ENCODE peak calls at places on chromosomes 6 and 20, in ten cellular contexts. T is cardiac muscle cell, C is AG09319, F is pancreas, P is PC-9, G is astrocyte of the cerebellum, D is SK-N-SH, A is cardiac fibroblast, U is mesothelial cell of epicardium, Z is GM12865. O is an unnamed sample.

GRCh38 chr20:47544852-47545251 is 43.2 kb downstream of the NCOA3 start:
- DNase-seq in F (no peak), P (no peak), T (no peak), D (no peak), Z (no peak), G (no peak), A (peak), U (no peak), C (no peak), O (no peak)

GRCh38 chr6:155882527-155883333 is 427.1 kb upstream of the NOX3 start:
- DNase-seq in T (no peak), P (no peak), Z (peak), C (no peak), A (no peak), G (no peak), D (no peak), F (no peak), U (no peak), O (no peak)

GRCh38 chr20:31833130-31833930 is 12.1 kb downstream of the FOXS1 start:
- DNase-seq in G (no peak), D (peak), A (peak), Z (peak), U (peak), P (peak), T (peak), C (no peak), F (no peak), O (peak)

GRCh38 chr20:64086801-64087200 is 2.6 kb upstream of the LKAAEAR1 start:
- DNase-seq in Z (no peak), U (no peak), D (no peak), G (no peak), P (no peak), C (no peak), A (no peak), T (no peak), F (no peak), O (no peak)

GRCh38 chr6:16803294-16804006 is 42.2 kb upstream of the ATXN1 start:
- DNase-seq in F (no peak), C (no peak), G (peak), A (peak), P (no peak), T (peak), U (peak), Z (no peak), D (no peak), O (peak)

GRCh38 chr6:113855500-113856010 is 1.6 kb upstream of the MARCKS start:
- DNase-seq in U (no peak), D (no peak), P (peak), T (peak), F (no peak), Z (peak), G (no peak), C (no peak), A (peak), O (no peak)

GRCh38 chr6:94269256-94269655 is 849.9 kb upstream of the EPHA7 start:
- DNase-seq in C (no peak), U (no peak), A (no peak), P (no peak), T (no peak), D (no peak), G (no peak), F (no peak), Z (no peak), O (no peak)

GRCh38 chr6:23412770-23413169 is 713.2 kb upstream of the NRSN1 start:
- DNase-seq in P (no peak), F (no peak), Z (no peak), U (no peak), G (no peak), T (no peak), D (no peak), A (no peak), C (no peak), O (no peak)

GRCh38 chr6:149714442-149714841 is 3.5 kb downstream of the LATS1 start:
- DNase-seq in F (no peak), T (no peak), P (no peak), G (no peak), D (no peak), C (no peak), A (no peak), U (no peak), Z (no peak), O (no peak)

GRCh38 chr20:1537731-1538058 is 19.8 kb downstream of the SIRPD start:
- DNase-seq in P (no peak), U (no peak), D (no peak), G (no peak), T (no peak), C (no peak), F (peak), Z (peak), A (no peak), O (no peak)

GRCh38 chr20:41509316-41509715 is 108.9 kb downstream of the CHD6 start:
- DNase-seq in T (no peak), Z (no peak), C (no peak), P (no peak), G (no peak), A (no peak), D (no peak), U (no peak), F (no peak), O (no peak)

GRCh38 chr20:17584684-17585083 is 14.8 kb downstream of the DSTN start:
- DNase-seq in F (no peak), T (no peak), A (no peak), C (no peak), D (no peak), U (no peak), P (no peak), Z (no peak), G (no peak), O (no peak)

GRCh38 chr6:142377112-142377848 is 75.5 kb downstream of the ADGRG6 start:
- DNase-seq in D (no peak), A (peak), P (peak), G (no peak), F (no peak), T (peak), U (peak), C (no peak), Z (no peak), O (peak)

GRCh38 chr6:34919651-34920050 is 30.6 kb downstream of the ANKS1A start:
- DNase-seq in F (no peak), G (no peak), U (no peak), T (no peak), D (no peak), Z (no peak), P (no peak), C (no peak), A (peak), O (no peak)

GRCh38 chr6:106746660-106747059 is 117.3 kb downstream of the QRSL1 start:
- DNase-seq in C (no peak), D (no peak), A (peak), U (no peak), G (no peak), F (no peak), P (peak), Z (no peak), T (peak), O (no peak)

GRCh38 chr6:35782424-35782823 is 1.6 kb downstream of the CLPSL1 start:
- DNase-seq in C (no peak), F (no peak), P (peak), Z (no peak), D (peak), A (no peak), G (no peak), U (no peak), T (no peak), O (no peak)

GRCh38 chr20:10591956-10592521 is 81.8 kb downstream of the JAG1 start:
- DNase-seq in P (no peak), F (no peak), U (no peak), Z (no peak), C (no peak), G (no peak), T (no peak), D (no peak), A (no peak), O (no peak)

GRCh38 chr6:158831571-158831970 is 12.4 kb upstream of the EZR start:
- DNase-seq in U (no peak), C (no peak), P (peak), Z (no peak), T (no peak), F (no peak), D (no peak), G (no peak), A (no peak), O (no peak)

GRCh38 chr6:69888842-69889590 is 22.7 kb downstream of the COL19A1 start:
- DNase-seq in C (no peak), F (no peak), A (no peak), D (no peak), G (no peak), P (no peak), Z (no peak), T (no peak), U (no peak), O (no peak)

GRCh38 chr6:25670793-25671513 is 18.9 kb downstream of the SCGN start:
- DNase-seq in C (no peak), A (peak), U (no peak), D (no peak), T (peak), P (no peak), G (no peak), F (no peak), Z (no peak), O (no peak)

GRCh38 chr20:38209736-38210405 is 44.8 kb upstream of the TGM2 start:
- DNase-seq in G (no peak), Z (no peak), F (no peak), P (no peak), C (no peak), A (no peak), T (no peak), D (no peak), U (no peak), O (no peak)

GRCh38 chr6:104940238-104940880 is 16.5 kb upstream of the LIN28B start:
- DNase-seq in T (peak), Z (no peak), D (peak), U (peak), F (no peak), G (no peak), C (no peak), A (no peak), P (no peak), O (peak)

GRCh38 chr6:119493980-119494379 is 144.4 kb upstream of the MAN1A1 start:
- DNase-seq in P (no peak), T (no peak), A (no peak), C (no peak), U (no peak), G (no peak), Z (no peak), D (no peak), F (no peak), O (no peak)

GRCh38 chr20:11391591-11391990 is 526.1 kb upstream of the BTBD3 start:
- DNase-seq in A (peak), F (no peak), P (no peak), U (no peak), T (no peak), D (no peak), C (no peak), G (no peak), Z (no peak), O (no peak)

GRCh38 chr20:40638414-40638813 is 50.6 kb downstream of the MAFB start:
- DNase-seq in Z (no peak), U (no peak), P (no peak), F (no peak), D (no peak), C (no peak), A (no peak), T (no peak), G (no peak), O (peak)

GRCh38 chr6:25404693-25405169 is 125.6 kb downstream of the CARMIL1 start:
- DNase-seq in F (no peak), A (no peak), U (no peak), T (no peak), G (no peak), P (no peak), Z (peak), C (no peak), D (no peak), O (no peak)

DNA sequence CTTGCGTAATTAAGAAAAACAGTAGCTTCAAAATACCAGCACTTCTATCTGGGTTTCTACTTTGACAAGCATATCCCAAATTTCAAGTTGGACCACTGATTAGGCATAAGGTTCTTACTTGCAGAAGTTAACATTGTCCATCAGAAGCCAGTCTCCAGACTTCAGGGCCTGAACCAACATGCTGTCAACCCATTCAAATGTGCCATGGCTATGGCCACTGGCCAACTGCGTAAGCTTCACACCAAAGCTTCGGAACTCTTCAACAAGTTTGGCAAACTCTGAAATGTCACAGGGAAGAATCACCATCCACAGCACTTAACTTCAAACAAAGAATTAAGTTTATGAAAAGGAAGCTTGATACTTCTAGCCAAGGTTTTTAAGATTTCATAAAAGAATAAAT is 78.0 kb upstream of the LYRM2 start:
- DNase-seq in F (no peak), D (no peak), G (no peak), U (no peak), T (no peak), Z (no peak), A (no peak), P (no peak), C (no peak), O (no peak)
- TF ChIP-seq CTCF in F (no peak), D (no peak), G (no peak), U (no peak), T (no peak), Z (no peak), A (no peak), P (no peak), C (no peak), O (no peak)

GRCh38 chr6:31897612-31898199 is at the start of gene EHMT2:
- DNase-seq in T (peak), C (no peak), U (peak), Z (peak), A (peak), P (peak), F (peak), G (peak), D (peak), O (peak)
- TF ChIP-seq CTCF in T (no peak), C (no peak), U (no peak), Z (no peak), A (no peak), P (no peak), F (no peak), G (no peak), D (no peak), O (no peak)

GRCh38 chr6:76681781-76682180 is 609.3 kb upstream of the IMPG1 start:
- DNase-seq in F (no peak), Z (no peak), C (no peak), A (peak), G (no peak), T (no peak), U (no peak), P (no peak), D (no peak), O (no peak)

GRCh38 chr6:76677017-76677416 is 604.6 kb upstream of the IMPG1 start:
- DNase-seq in G (no peak), U (no peak), C (no peak), P (no peak), D (no peak), F (no peak), T (no peak), A (no peak), Z (no peak), O (no peak)

GRCh38 chr6:76684881-76685280 is 612.4 kb upstream of the IMPG1 start:
- DNase-seq in G (no peak), C (no peak), F (no peak), P (no peak), U (no peak), Z (no peak), D (no peak), A (peak), T (peak), O (peak)

GRCh38 chr6:76683985-76684384 is 611.5 kb upstream of the IMPG1 start:
- DNase-seq in T (no peak), A (no peak), U (no peak), F (no peak), C (no peak), P (no peak), Z (no peak), D (no peak), G (no peak), O (peak)

GRCh38 chr6:76682842-76683241 is 610.4 kb upstream of the IMPG1 start:
- DNase-seq in A (peak), G (no peak), F (no peak), Z (peak), U (no peak), T (peak), C (no peak), D (no peak), P (no peak), O (no peak)
- TF ChIP-seq CTCF in A (peak), G (peak), F (peak), Z (peak), U (peak), T (peak), C (peak), D (peak), P (peak), O (peak)

DNA sequence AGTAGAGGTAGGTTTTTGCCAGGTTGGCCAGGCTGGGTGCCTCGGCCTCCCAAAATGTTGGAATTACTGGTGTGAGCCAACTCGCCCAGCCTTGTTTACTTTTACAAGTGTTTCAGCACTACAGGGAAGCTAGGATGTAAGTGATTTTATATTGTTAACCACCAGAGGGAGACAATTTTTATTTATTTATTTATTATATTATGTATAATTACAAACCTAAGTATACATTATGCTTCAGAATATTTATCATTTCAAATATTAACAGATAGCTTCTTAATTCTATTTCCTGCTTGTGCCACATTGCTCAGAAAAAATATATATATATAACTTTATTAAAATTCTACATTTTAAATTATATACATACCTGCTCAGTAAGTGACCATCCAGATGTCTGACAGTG is 9.8 kb downstream of the MMUT start:
- DNase-seq in U (no peak), A (peak), D (no peak), G (no peak), Z (no peak), P (no peak), T (peak), F (no peak), C (no peak), O (no peak)
- TF ChIP-seq CTCF in U (peak), A (peak), D (peak), G (peak), Z (no peak), P (peak), T (peak), F (peak), C (peak), O (peak)

DNA sequence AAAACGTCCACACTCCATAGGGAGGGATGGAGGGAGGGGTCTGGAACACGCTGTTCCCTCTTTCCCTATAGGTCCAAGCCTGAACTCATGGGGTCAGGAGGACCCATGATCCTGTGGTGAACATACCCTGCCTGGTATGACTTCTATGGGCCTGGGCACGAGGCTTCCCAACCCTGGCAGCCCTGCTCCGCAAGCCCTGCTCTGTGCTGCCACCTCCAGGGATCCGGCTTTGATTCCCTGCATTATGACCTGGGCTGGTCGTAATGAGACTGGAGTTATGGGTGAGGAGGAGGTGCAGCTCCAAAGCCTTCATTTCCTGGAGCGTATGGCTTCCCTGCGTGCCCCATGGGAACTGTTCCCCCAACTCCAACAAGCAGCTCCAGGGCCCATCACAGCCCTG is 54.9 kb downstream of the CDH22 start:
- DNase-seq in T (no peak), U (no peak), P (peak), A (peak), F (no peak), G (no peak), D (peak), Z (no peak), C (no peak), O (peak)
- TF ChIP-seq CTCF in T (peak), U (no peak), P (no peak), A (peak), F (no peak), G (no peak), D (peak), Z (no peak), C (peak), O (peak)

DNA sequence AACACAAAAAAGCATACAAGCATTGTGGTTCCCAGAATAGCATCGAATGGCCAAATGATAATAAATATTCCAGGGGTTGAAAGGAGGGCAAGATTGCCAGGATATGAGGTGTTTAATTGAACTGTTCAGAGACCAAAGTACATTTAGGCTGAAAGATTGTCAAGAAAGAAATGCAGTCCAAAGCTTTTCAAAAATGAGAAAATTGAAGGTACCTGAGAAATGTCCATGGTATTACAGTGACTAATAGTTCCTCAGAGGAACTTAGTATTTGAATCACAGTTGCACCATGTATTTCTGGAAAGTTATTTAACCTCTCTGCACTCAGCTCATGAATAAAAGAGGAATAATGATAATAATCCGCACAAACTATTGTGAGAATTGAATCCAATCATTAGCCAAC is 144.1 kb upstream of the TENT5A start:
- DNase-seq in A (no peak), P (no peak), Z (no peak), G (no peak), F (no peak), D (no peak), C (no peak), T (no peak), U (no peak), O (no peak)
- TF ChIP-seq CTCF in A (no peak), P (no peak), Z (no peak), G (no peak), F (no peak), D (no peak), C (no peak), T (no peak), U (no peak), O (no peak)

GRCh38 chr6:66418906-66419305 is 711.9 kb upstream of the EYS start:
- DNase-seq in F (no peak), C (no peak), Z (no peak), U (no peak), A (no peak), D (no peak), T (no peak), P (no peak), G (no peak), O (no peak)

GRCh38 chr6:66423047-66423446 is 716.0 kb upstream of the EYS start:
- DNase-seq in F (no peak), P (no peak), G (no peak), D (no peak), T (no peak), U (no peak), Z (no peak), A (no peak), C (no peak), O (no peak)

DNA sequence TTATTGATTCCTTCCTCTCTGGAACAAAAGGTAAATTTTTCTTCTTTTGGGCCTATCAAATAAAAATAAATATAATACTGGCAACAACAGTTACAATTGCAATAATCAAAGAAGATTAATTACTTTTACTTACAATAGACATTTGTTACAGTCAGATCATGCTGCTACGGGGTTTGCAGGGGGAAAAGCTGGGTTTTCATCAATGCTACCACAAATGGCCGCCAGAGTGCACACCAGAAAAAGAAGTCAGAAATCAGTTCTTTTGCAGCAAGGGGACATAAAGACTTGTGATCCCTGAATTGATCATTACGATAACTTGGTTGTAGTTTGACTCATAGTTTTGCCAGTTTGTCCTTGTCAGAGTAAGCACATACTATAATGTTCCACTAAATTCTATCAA is 714.5 kb upstream of the EYS start:
- DNase-seq in D (no peak), U (no peak), G (no peak), F (no peak), T (peak), C (no peak), P (no peak), Z (no peak), A (peak), O (peak)
- TF ChIP-seq CTCF in D (peak), U (peak), G (peak), F (no peak), T (peak), C (no peak), P (peak), Z (no peak), A (no peak), O (peak)

DNA sequence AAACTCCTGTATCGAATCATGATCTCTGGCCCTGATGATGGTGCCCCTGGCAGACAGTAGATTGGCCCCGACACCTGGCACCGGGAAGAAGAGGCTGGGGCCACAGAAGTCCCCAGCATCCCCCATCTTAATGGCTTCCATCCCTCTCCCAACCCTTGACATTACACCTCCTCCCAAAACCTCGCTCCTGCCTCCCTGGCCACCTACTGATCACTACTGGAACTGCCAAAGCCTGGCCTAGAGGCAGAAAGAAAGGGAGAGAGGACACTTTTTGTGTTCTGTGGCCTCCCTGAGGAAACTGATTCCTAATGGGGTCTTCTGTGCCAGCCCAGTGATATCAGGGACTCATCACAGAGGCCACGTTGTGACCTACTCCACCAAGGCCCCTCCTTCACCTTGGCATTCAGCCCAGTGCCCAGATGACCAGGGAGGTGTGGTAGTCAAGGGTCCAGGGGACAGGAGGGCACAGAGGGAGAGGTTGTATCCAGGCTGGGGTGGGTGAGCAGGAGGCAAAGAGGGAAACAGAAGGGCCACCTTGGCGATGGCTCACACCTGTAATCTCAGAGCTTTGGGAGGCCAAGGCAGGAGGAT is 6.1 kb downstream of the C20orf173 start:
- DNase-seq in U (no peak), P (peak), C (no peak), D (peak), F (no peak), Z (peak), A (peak), G (no peak), T (no peak), O (peak)
- TF ChIP-seq CTCF in U (no peak), P (peak), C (peak), D (peak), F (peak), Z (peak), A (peak), G (peak), T (peak), O (peak)